ENCODE peak calls at places on chromosome 21, in seven cellular contexts. P is HepG2; D is tibial artery; R is esophagus squamous epithelium; O is CD8-positive, alpha-beta memory T cell; B is A549; N is sigmoid colon. V is an unnamed sample.

GRCh38 chr21:42678618-42679295 is 25.3 kb downstream of the PDE9A start:
- DNase-seq in D (no peak), P (no peak), N (no peak), O (no peak), R (no peak), B (no peak), V (no peak)

GRCh38 chr21:43269461-43269860 is 100.7 kb downstream of the CRYAA start:
- DNase-seq in P (no peak), R (no peak), B (no peak), N (no peak), D (no peak), O (peak; percentile 24), V (no peak)

GRCh38 chr21:26769613-26770188 is 75.5 kb downstream of the ADAMTS1 start:
- DNase-seq in B (peak; percentile 16), N (no peak), R (no peak), O (no peak), P (no peak), D (no peak), V (no peak)

GRCh38 chr21:17782051-17782450 is 37.1 kb downstream of the C21orf91 start:
- DNase-seq in B (no peak), O (no peak), N (no peak), R (no peak), P (no peak), D (no peak), V (no peak)

GRCh38 chr21:42145569-42146250 is 73.2 kb upstream of the ABCG1 start:
- DNase-seq in D (peak; percentile 68), B (peak; percentile 44), N (peak; percentile 79), O (peak; percentile 37), P (peak; percentile 33), R (no peak), V (peak; percentile 71)

GRCh38 chr21:27571706-27572105 is 604.8 kb upstream of the ADAMTS5 start:
- DNase-seq in O (no peak), P (no peak), N (no peak), B (no peak), D (no peak), R (no peak), V (no peak)

GRCh38 chr21:26461500-26461899 is 111.6 kb downstream of the CYYR1 start:
- DNase-seq in N (no peak), P (no peak), D (no peak), R (no peak), B (no peak), O (no peak), V (no peak)

GRCh38 chr21:46148106-46148505 is 7.3 kb downstream of the FTCD start:
- DNase-seq in N (peak; percentile 30), B (no peak), O (no peak), D (peak; percentile 51), R (no peak), P (no peak), V (peak; percentile 25)

GRCh38 chr21:31914472-31914871 is 41.7 kb downstream of the HUNK start:
- DNase-seq in R (no peak), B (no peak), N (no peak), D (no peak), O (no peak), P (no peak), V (no peak)

GRCh38 chr21:19713324-19713723 is 1284.9 kb upstream of the NCAM2 start:
- DNase-seq in D (no peak), B (no peak), P (no peak), N (no peak), O (no peak), R (no peak), V (no peak)

GRCh38 chr21:34846601-34847112 is 177.9 kb downstream of the CLIC6 start:
- DNase-seq in O (no peak), B (peak; percentile 50), R (no peak), D (no peak), P (no peak), N (no peak), V (no peak)

GRCh38 chr21:30340714-30341573 is 3.5 kb upstream of the KRTAP27-1 start:
- DNase-seq in R (no peak), D (no peak), N (no peak), P (peak; percentile 3), O (no peak), B (peak; percentile 29), V (no peak)

GRCh38 chr21:45966995-45967394 is 14.6 kb upstream of the COL6A1 start:
- DNase-seq in R (no peak), D (no peak), B (no peak), O (no peak), N (peak; percentile 30), P (no peak), V (peak; percentile 38)

GRCh38 chr21:46636550-46637289 is 1.2 kb downstream of the PRMT2 start:
- DNase-seq in P (no peak), B (no peak), R (no peak), O (no peak), N (no peak), D (no peak), V (no peak)

GRCh38 chr21:17613242-17613676 is 558 bp upstream of the BTG3 start:
- DNase-seq in N (peak; percentile 88), D (peak; percentile 73), B (peak; percentile 11), O (no peak), P (no peak), R (no peak), V (no peak)

GRCh38 chr21:46171996-46172862 is 12.0 kb downstream of the SPATC1L start:
- DNase-seq in R (no peak), D (peak; percentile 53), N (peak; percentile 37), B (no peak), O (no peak), P (no peak), V (peak; percentile 59)

GRCh38 chr21:42388740-42389448 is 7.0 kb downstream of the TMPRSS3 start:
- DNase-seq in O (no peak), N (peak; percentile 22), D (no peak), B (no peak), P (peak; percentile 64), R (no peak), V (no peak)

GRCh38 chr21:46552274-46552673 is 52.6 kb downstream of the S100B start:
- DNase-seq in D (no peak), N (peak; percentile 43), B (no peak), P (no peak), R (no peak), O (no peak), V (no peak)

GRCh38 chr21:29360799-29361765 is 62.4 kb downstream of the BACH1 start:
- DNase-seq in R (no peak), B (peak; percentile 12), O (no peak), D (no peak), P (no peak), N (no peak), V (no peak)

GRCh38 chr21:31222142-31222541 is 121.9 kb downstream of the TIAM1 start:
- DNase-seq in D (no peak), N (no peak), P (no peak), O (no peak), R (no peak), B (no peak), V (no peak)

GRCh38 chr21:29625990-29626389 is 313.8 kb downstream of the GRIK1 start:
- DNase-seq in N (no peak), P (no peak), O (no peak), R (no peak), B (no peak), D (no peak), V (no peak)

GRCh38 chr21:28822882-28823335 is 169.8 kb downstream of the LTN1 start:
- DNase-seq in P (peak; percentile 3), N (no peak), B (no peak), D (no peak), O (no peak), R (no peak), V (no peak)

GRCh38 chr21:28482657-28483056 is 510.0 kb downstream of the LTN1 start:
- DNase-seq in B (no peak), O (no peak), R (no peak), D (no peak), P (no peak), N (no peak), V (no peak)

DNA sequence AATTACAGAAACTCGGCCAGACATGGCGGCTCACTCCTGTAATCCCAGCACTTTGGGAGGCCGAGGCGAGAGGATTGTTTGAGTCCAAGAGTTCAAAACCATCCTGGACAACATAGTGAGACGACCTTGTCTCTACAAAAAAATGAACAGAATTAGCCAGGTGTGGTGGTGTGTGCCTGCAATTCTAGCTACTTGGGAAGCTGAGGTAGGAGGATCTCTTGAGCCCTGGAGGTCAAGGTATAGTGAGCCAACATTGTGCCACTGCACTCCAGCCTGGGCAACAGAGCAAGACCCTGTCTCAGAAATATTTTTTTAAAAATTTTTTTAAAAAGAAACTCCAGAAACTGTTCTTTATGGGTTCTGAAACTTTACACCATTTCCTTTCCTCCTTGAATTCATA is 38.4 kb upstream of the IFNGR2 start:
- DNase-seq in N (no peak), R (no peak), O (no peak), D (no peak), B (no peak), P (no peak), V (peak; percentile 8)
- H3K4me1 ChIP-seq in N (peaks cover 11% of the 10 kb centered on the region), R (peaks cover 32% of the 10 kb centered on the region), O (peaks cover 21% of the 10 kb centered on the region), D (no peaks in the 10 kb centered on the region), B (peaks cover 13% of the 10 kb centered on the region), P (peaks cover 29% of the 10 kb centered on the region), V (peaks cover 25% of the 10 kb centered on the region)

GRCh38 chr21:15423676-15424445 is 305.9 kb upstream of the USP25 start:
- DNase-seq in O (no peak), D (no peak), R (no peak), N (no peak), B (no peak), P (no peak), V (no peak)
- H3K4me3 ChIP-seq in O (no peak overlapping the region), D (no peak overlapping the region), R (no peak overlapping the region), N (no peak overlapping the region), B (no peak overlapping the region), P (no peak overlapping the region), V (no peak overlapping the region)

GRCh38 chr21:44286086-44286715 is 525 bp downstream of the AIRE start:
- DNase-seq in D (no peak), R (no peak), N (no peak), P (no peak), O (no peak), B (no peak), V (no peak)
- H3K4me1 ChIP-seq in D (no peaks in the 10 kb centered on the region), R (peaks cover 21% of the 10 kb centered on the region), N (peaks cover 5% of the 10 kb centered on the region), P (no peaks in the 10 kb centered on the region), O (no peaks in the 10 kb centered on the region), B (no peaks in the 10 kb centered on the region), V (peaks cover 8% of the 10 kb centered on the region)

GRCh38 chr21:25457411-25457810 is 149.9 kb downstream of the MRPL39 start:
- DNase-seq in N (no peak), P (no peak), B (no peak), O (no peak), R (no peak), D (no peak), V (no peak)

GRCh38 chr21:25458484-25458883 is 148.8 kb downstream of the MRPL39 start:
- DNase-seq in D (no peak), B (no peak), R (no peak), O (no peak), N (no peak), P (no peak), V (no peak)

GRCh38 chr21:25459365-25459764 is 147.9 kb downstream of the MRPL39 start:
- DNase-seq in B (no peak), R (no peak), N (no peak), D (no peak), O (no peak), P (no peak), V (no peak)

GRCh38 chr21:25456672-25457071 is 150.6 kb downstream of the MRPL39 start:
- DNase-seq in P (no peak), N (no peak), B (no peak), D (no peak), O (no peak), R (no peak), V (no peak)

DNA sequence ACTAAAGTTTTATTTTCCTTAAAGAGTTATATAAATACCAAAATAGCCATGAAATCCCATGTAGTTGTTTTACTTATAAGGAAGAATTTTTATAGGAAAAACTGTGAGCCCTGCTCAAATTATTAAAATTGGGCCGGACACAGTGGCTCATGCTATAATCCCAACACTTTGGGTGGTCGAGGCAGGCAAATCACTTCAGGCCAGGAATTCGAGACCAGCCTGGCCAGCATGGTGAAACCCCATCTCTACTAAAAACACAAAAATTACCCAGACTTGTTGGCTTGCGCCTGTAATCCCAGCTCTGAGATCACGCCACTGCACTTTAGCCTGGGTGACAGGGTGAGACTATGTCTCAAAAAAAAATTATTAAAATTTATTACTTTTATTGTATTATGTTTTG is 149.3 kb downstream of the MRPL39 start:
- DNase-seq in R (no peak), P (no peak), D (no peak), O (no peak), B (no peak), N (no peak), V (no peak)
- H3K4me3 ChIP-seq in R (no peak overlapping the region), P (no peak overlapping the region), D (no peak overlapping the region), O (no peak overlapping the region), B (no peak overlapping the region), N (no peak overlapping the region), V (no peak overlapping the region)